ENCODE peak calls at places on chromosomes 5 and 9, in eight cellular contexts. W, A, R, K, Y, O, T and E are unnamed samples.
A peak's percentile ranks its signal among the peaks of the same experiment; 100 is the strongest.

GRCh38 chr9:131678499-131679111 is 61.3 kb downstream of the RAPGEF1 start:
- DNase-seq in W (peak; percentile 90), O (peak; percentile 9), T (peak; percentile 69), Y (peak; percentile 93), R (peak; percentile 58), A (peak; percentile 92), K (no peak), E (peak; percentile 83)

GRCh38 chr5:149824115-149824514 is 94.0 kb downstream of the PPARGC1B start:
- DNase-seq in R (no peak), T (no peak), W (no peak), O (no peak), K (no peak), A (no peak), Y (no peak), E (no peak)

GRCh38 chr5:176364765-176365662 is at the start of gene ARL10:
- DNase-seq in R (no peak), A (no peak), K (peak; percentile 43), Y (no peak), O (peak; percentile 46), T (peak; percentile 48), W (no peak), E (peak; percentile 40)

GRCh38 chr5:140881889-140882590 is at the start of gene PCDHA13:
- DNase-seq in T (no peak), A (no peak), O (no peak), R (no peak), W (no peak), Y (no peak), K (peak; percentile 38), E (peak; percentile 12)

GRCh38 chr9:137226338-137227056 is 805 bp upstream of the RNF224 start:
- DNase-seq in R (no peak), A (no peak), W (no peak), K (no peak), Y (peak; percentile 92), T (no peak), O (no peak), E (no peak)

GRCh38 chr5:91957671-91958070 is 574.6 kb upstream of the ARRDC3 start:
- DNase-seq in W (no peak), R (no peak), K (no peak), T (no peak), Y (no peak), A (no peak), O (no peak), E (no peak)

GRCh38 chr5:39057745-39058144 is 16.5 kb downstream of the RICTOR start:
- DNase-seq in A (no peak), W (no peak), R (no peak), Y (no peak), O (no peak), K (no peak), T (no peak), E (no peak)

GRCh38 chr9:3237121-3237520 is 288.7 kb downstream of the RFX3 start:
- DNase-seq in W (no peak), A (no peak), Y (no peak), R (no peak), T (no peak), K (no peak), O (no peak), E (no peak)

GRCh38 chr5:65185468-65185867 is 296.3 kb downstream of the ADAMTS6 start:
- DNase-seq in W (no peak), K (no peak), T (no peak), Y (no peak), A (no peak), R (no peak), O (no peak), E (no peak)

GRCh38 chr5:10761842-10762165 is 770 bp upstream of the DAP start:
- DNase-seq in W (no peak), Y (no peak), A (no peak), T (no peak), O (no peak), R (no peak), K (no peak), E (peak; percentile 31)

GRCh38 chr9:132943677-132944293 is 631 bp downstream of the TSC1 start:
- DNase-seq in O (no peak), R (no peak), K (no peak), T (no peak), Y (no peak), A (no peak), W (no peak), E (no peak)

GRCh38 chr9:135920256-135920930 is 13.0 kb upstream of the CAMSAP1 start:
- DNase-seq in K (no peak), T (no peak), W (no peak), R (no peak), O (no peak), Y (no peak), A (no peak), E (no peak)

GRCh38 chr9:135920973-135921585 is 13.7 kb upstream of the CAMSAP1 start:
- DNase-seq in A (no peak), R (no peak), T (no peak), K (no peak), W (no peak), O (no peak), Y (no peak), E (no peak)

GRCh38 chr9:135919318-135919717 is 12.0 kb upstream of the CAMSAP1 start:
- DNase-seq in W (no peak), R (no peak), O (no peak), T (no peak), K (no peak), Y (no peak), A (no peak), E (no peak)

GRCh38 chr9:135914921-135915320 is 7.6 kb upstream of the CAMSAP1 start:
- DNase-seq in K (no peak), Y (no peak), T (no peak), A (no peak), R (no peak), W (no peak), O (no peak), E (no peak)

GRCh38 chr9:135916998-135917397 is 9.7 kb upstream of the CAMSAP1 start:
- DNase-seq in A (no peak), Y (no peak), W (no peak), O (no peak), K (no peak), R (no peak), T (no peak), E (no peak)
- H3K9me3 ChIP-seq in A (peaks cover 78% of the 10 kb centered on the region), Y (peaks cover 12% of the 10 kb centered on the region), W (no peaks in the 10 kb centered on the region), O (peaks cover 65% of the 10 kb centered on the region), K (peaks cover 41% of the 10 kb centered on the region), R (no peaks in the 10 kb centered on the region), T (peaks cover 75% of the 10 kb centered on the region), E (no peaks in the 10 kb centered on the region)

DNA sequence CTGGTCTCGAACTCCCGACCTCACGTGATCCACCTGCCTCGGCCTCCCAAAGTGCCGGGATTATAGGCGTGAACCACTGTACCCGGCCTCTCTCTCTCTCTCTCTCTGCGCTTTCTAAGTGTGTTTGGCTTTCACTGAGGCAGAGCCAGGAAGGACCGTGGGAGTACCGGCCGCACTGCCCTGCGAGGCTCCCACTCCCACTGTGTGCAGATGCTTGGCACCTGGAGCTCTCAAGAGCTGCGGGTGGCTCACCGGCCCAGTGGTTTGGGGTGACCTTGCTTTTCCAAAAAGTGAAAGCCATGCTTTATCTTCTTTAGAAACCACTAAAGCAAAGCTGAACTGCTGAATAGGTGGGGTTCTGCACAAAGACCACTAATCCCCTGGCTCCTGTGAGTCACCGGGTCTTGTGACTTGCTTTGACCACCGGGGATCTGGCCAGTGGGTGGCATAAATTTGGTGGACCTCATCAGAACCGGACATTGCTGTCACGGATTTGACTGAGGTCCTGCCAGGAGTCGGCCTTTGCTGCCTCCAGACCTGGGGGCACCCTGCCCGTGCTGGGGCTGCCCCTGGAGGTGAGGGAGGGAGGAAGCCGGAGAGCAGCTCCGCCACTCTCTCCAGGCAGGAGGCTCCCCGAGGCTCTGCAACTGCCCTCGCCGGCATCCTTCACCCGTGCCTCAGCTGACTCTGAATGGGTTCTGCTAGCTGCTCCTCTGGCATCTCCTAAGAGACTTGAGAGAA is 228.9 kb downstream of the FANCC start:
- DNase-seq in O (no peak), K (no peak), R (no peak), W (no peak), T (no peak), A (no peak), Y (no peak), E (no peak)
- H3K4me1 ChIP-seq in O (peaks cover 25% of the 10 kb centered on the region), K (no peaks in the 10 kb centered on the region), R (peaks cover 36% of the 10 kb centered on the region), W (peaks cover 86% of the 10 kb centered on the region), T (peaks cover 100% of the 10 kb centered on the region), A (peaks cover 98% of the 10 kb centered on the region), Y (peaks cover 35% of the 10 kb centered on the region), E (peaks cover 51% of the 10 kb centered on the region)

GRCh38 chr5:44794371-44794770 is 14.4 kb upstream of the MRPS30 start:
- DNase-seq in A (no peak), Y (no peak), O (no peak), R (no peak), K (no peak), W (no peak), T (no peak), E (no peak)

GRCh38 chr5:44801992-44802391 is 6.8 kb upstream of the MRPS30 start:
- DNase-seq in K (no peak), O (no peak), Y (no peak), W (no peak), A (no peak), T (no peak), R (no peak), E (no peak)

GRCh38 chr5:44795496-44795895 is 13.3 kb upstream of the MRPS30 start:
- DNase-seq in A (no peak), R (no peak), O (no peak), K (peak; percentile 24), Y (no peak), T (no peak), W (no peak), E (no peak)

DNA sequence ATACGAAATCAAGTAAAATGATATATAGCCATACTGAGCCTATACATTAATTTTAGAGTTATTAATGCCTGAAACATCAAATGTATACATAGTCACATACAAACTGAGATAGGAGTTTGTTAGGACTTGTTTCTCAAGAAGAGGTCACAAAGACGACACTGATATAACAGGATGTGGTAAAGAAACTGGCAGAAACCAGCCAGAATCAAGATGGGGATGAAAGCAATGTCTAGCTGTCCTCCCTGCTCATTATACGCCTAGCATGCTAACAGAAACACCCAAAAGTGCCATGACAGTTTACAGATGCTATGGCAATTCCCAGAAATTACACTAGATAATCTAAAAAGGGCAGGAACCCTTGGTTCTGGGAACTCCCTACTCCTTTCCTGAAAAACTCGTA is 11.0 kb upstream of the MRPS30 start:
- DNase-seq in R (no peak), Y (no peak), T (no peak), W (no peak), A (no peak), K (no peak), O (no peak), E (no peak)
- H3K9me3 ChIP-seq in R (no peaks in the 10 kb centered on the region), Y (peaks cover 12% of the 10 kb centered on the region), T (peaks cover 37% of the 10 kb centered on the region), W (no peaks in the 10 kb centered on the region), A (no peaks in the 10 kb centered on the region), K (peaks cover 19% of the 10 kb centered on the region), O (peaks cover 29% of the 10 kb centered on the region), E (peaks cover 3% of the 10 kb centered on the region)

DNA sequence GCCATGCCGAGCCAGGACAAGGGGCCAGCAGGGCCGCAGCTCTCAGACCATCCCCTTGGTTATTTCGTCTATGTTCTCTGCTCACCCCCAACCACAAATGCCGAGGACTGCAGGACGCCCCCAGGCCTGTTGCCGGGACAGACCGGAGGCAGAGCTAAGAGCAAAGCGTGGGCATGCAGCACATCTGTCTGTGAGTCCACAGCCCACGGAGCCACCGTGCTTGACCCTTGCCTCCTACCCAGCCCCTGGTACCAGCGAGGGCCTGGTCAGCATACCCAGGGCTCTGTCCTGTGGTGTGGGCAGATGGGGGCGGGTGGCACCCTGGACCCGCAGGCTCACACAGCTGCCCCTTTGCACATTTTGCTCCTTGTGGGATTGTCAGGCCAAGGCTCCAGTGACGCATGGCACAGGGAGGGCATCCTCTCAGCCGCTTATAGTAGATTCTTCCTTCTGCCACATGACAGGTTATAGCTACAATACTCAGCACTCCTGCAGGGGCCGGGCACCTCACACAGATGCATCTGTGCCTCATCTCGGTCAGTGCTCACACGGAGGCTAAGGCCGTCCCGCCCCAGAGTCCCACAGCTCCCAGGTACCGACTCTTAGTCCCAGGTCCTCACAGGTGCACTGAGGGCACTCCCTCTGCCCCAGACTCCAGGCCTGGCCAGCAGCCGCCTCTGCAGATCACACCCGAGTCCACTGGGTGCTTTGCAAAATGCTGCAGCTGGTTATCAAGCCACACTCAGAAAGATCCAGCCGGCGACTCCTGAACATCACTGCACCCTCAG is 4.5 kb downstream of the BRD3 start:
- DNase-seq in W (no peak), T (peak; percentile 13), R (no peak), O (no peak), K (peak; percentile 25), A (no peak), Y (peak; percentile 78), E (no peak)
- H3K4me1 ChIP-seq in W (peaks cover 79% of the 10 kb centered on the region), T (peaks cover 84% of the 10 kb centered on the region), R (peaks cover 39% of the 10 kb centered on the region), O (peaks cover 4% of the 10 kb centered on the region), K (no peaks in the 10 kb centered on the region), A (peaks cover 14% of the 10 kb centered on the region), Y (peaks cover 9% of the 10 kb centered on the region), E (peaks cover 12% of the 10 kb centered on the region)